ENCODE peak calls at places on chromosome 17, in four cellular contexts. R is GM12865, W is endothelial cell, V is AG04450. T is an unnamed sample.

GRCh38 chr17:68057531-68057952 is 22.0 kb downstream of the KPNA2 start:
- DNase-seq in R (peak; percentile 43), W (peak; percentile 29), V (no peak), T (no peak)

GRCh38 chr17:36209575-36209974 is 1.3 kb upstream of the CCL4L2 start:
- DNase-seq in R (no peak), W (no peak), V (no peak), T (no peak)

GRCh38 chr17:57373756-57374155 is 117.4 kb downstream of the MSI2 start:
- DNase-seq in R (no peak), W (no peak), V (no peak), T (no peak)

GRCh38 chr17:67157732-67158639 is 87.0 kb downstream of the HELZ start:
- DNase-seq in R (peak; percentile 41), W (no peak), V (no peak), T (peak; percentile 12)

GRCh38 chr17:72345083-72345482 is 224.3 kb downstream of the SOX9 start:
- DNase-seq in R (no peak), W (no peak), V (no peak), T (no peak)

GRCh38 chr17:40857535-40857934 is 9.5 kb downstream of the KRT12 start:
- DNase-seq in R (no peak), W (no peak), V (no peak), T (no peak)

GRCh38 chr17:79844869-79845600 is 5.8 kb upstream of the CBX4 start:
- DNase-seq in R (peak; percentile 41), W (peak; percentile 66), V (no peak), T (peak; percentile 88)

GRCh38 chr17:41544935-41545334 is 16.8 kb upstream of the KRT19 start:
- DNase-seq in R (no peak), W (no peak), V (no peak), T (no peak)

GRCh38 chr17:55286681-55287589 is 22.2 kb downstream of the HLF start:
- DNase-seq in R (no peak), W (no peak), V (no peak), T (no peak)

GRCh38 chr17:7413346-7413985 is 5.8 kb downstream of the NLGN2 start:
- DNase-seq in R (no peak), W (no peak), V (no peak), T (no peak)

GRCh38 chr17:36884495-36885160 is 52.6 kb upstream of the LHX1 start:
- DNase-seq in R (no peak), W (no peak), V (no peak), T (no peak)

GRCh38 chr17:81365601-81366585 is 29.4 kb upstream of the BAHCC1 start:
- DNase-seq in R (peak; percentile 40), W (no peak), V (no peak), T (peak; percentile 62)

GRCh38 chr17:73288534-73289302 is 23.1 kb downstream of the CDC42EP4 start:
- DNase-seq in R (no peak), W (no peak), V (no peak), T (no peak)

GRCh38 chr17:39926588-39927100 is 757 bp downstream of the ORMDL3 start:
- DNase-seq in R (peak; percentile 80), W (peak; percentile 25), V (no peak), T (peak; percentile 58)

GRCh38 chr17:12667299-12667958 is 1.7 kb downstream of the MYOCD start:
- DNase-seq in R (peak; percentile 54), W (peak; percentile 8), V (peak; percentile 70), T (peak; percentile 53)

GRCh38 chr17:55661963-55662834 is 60.5 kb downstream of the TMEM100 start:
- DNase-seq in R (no peak), W (no peak), V (no peak), T (no peak)

GRCh38 chr17:55530064-55530463 is 18.8 kb upstream of the SMIM36 start:
- DNase-seq in R (no peak), W (no peak), V (no peak), T (no peak)

GRCh38 chr17:75602644-75603043 is 15.0 kb downstream of the MYO15B start:
- DNase-seq in R (no peak), W (no peak), V (no peak), T (no peak)

GRCh38 chr17:40680998-40681397 is 16.0 kb upstream of the KRT222 start:
- DNase-seq in R (no peak), W (no peak), V (no peak), T (no peak)

GRCh38 chr17:3826191-3826590 is 19.9 kb downstream of the NCBP3 start:
- DNase-seq in R (no peak), W (no peak), V (no peak), T (no peak)

GRCh38 chr17:66190738-66191606 is 961 bp downstream of the CEP112 start:
- DNase-seq in R (no peak), W (no peak), V (no peak), T (no peak)

GRCh38 chr17:76883744-76884525 is 15.7 kb downstream of the MGAT5B start:
- DNase-seq in R (no peak), W (no peak), V (no peak), T (no peak)

GRCh38 chr17:44223574-44224046 is 4.1 kb upstream of the UBTF start:
- DNase-seq in R (no peak), W (no peak), V (no peak), T (no peak)

GRCh38 chr17:31283841-31284240 is 13.2 kb downstream of the OMG start:
- DNase-seq in R (no peak), W (no peak), V (no peak), T (no peak)

GRCh38 chr17:45038771-45039634 is 12.4 kb downstream of the DCAKD start:
- DNase-seq in R (no peak), W (no peak), V (no peak), T (no peak)

GRCh38 chr17:66677201-66677981 is 157.5 kb upstream of the CACNG5 start:
- DNase-seq in R (no peak), W (no peak), V (peak; percentile 70), T (no peak)

GRCh38 chr17:31537558-31537957 is 146.1 kb downstream of the RAB11FIP4 start:
- DNase-seq in R (peak; percentile 21), W (no peak), V (no peak), T (no peak)

GRCh38 chr17:20092973-20093626 is 83.9 kb downstream of the SPECC1 start:
- DNase-seq in R (no peak), W (no peak), V (no peak), T (no peak)

GRCh38 chr17:20094777-20095176 is 85.6 kb downstream of the SPECC1 start:
- DNase-seq in R (no peak), W (no peak), V (no peak), T (no peak)

GRCh38 chr17:20097362-20097761 is 88.2 kb downstream of the SPECC1 start:
- DNase-seq in R (no peak), W (no peak), V (no peak), T (no peak)

GRCh38 chr17:20096430-20096829 is 87.3 kb downstream of the SPECC1 start:
- DNase-seq in R (no peak), W (no peak), V (no peak), T (no peak)

DNA sequence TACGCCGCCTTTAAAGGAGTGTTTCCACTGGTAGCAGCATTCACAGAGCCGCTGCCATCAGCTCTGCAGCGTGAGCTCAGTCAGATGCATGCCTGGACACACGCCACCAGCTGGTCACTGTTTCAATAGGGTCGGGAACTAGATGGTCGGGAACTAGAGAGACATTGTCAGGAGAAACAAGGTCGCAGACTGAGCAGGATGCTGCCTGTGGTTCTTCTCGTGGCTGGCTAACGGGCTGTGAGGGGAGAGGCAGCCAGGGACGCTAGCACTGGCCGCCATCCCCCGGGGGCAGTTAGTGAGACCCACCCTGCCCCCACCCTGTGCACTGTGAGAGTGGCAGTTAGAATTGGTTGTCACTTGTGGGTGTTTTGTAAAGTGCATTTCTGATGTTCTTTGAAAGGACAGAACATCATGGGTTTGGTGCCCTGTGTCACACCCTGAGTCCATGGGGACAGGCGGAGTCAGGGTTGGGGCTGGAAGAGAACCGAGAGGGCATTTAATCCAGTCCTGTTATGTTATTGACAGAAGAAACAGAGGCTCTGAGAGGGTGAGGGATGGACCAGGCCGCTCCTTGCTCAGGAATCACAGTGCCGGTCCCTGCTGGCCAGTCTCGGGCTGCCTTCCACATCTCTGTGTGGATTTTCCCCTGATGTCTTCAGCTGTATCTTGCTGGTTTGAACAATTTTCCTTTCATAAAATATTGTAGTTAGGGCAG is 86.4 kb downstream of the SPECC1 start:
- DNase-seq in R (no peak), W (peak; percentile 60), V (no peak), T (no peak)
- TF ChIP-seq CTCF in R (no peak), W (no peak), V (peak; percentile 33), T (no peak)

GRCh38 chr17:51850206-51850605 is 308.3 kb downstream of the CA10 start:
- DNase-seq in R (peak; percentile 1), W (no peak), V (no peak), T (no peak)
- TF ChIP-seq CTCF in R (no peak), W (no peak), V (no peak), T (no peak)

GRCh38 chr17:61579961-61580360 is 11.1 kb downstream of the NACA2 start:
- DNase-seq in R (no peak), W (no peak), V (no peak), T (no peak)
- TF ChIP-seq CTCF in R (no peak), W (no peak), V (no peak), T (no peak)

DNA sequence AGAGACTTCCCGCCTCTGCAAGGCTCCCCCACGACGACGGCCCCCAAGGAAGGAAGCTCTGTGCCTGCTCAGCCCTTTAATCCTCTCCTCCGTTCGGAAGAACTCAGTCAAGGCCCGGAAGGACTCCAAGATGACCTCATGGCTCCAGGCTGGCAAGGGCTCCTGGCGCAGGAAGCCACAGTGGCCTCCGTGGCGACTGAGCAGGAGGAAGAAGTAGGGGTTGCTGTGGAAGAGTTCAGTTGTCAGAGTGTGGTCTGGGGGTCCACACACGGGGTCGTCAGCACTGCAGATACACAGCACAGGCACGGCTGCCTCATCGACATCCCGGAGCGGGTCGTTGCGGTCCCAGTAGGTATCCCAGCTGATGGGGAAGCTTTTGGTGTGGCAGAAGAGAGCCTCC is 4.2 kb downstream of the ABHD15 start:
- DNase-seq in R (no peak), W (no peak), V (no peak), T (no peak)
- TF ChIP-seq CTCF in R (no peak), W (no peak), V (no peak), T (no peak)

GRCh38 chr17:38761612-38762011 is 9.1 kb downstream of the PSMB3 start:
- DNase-seq in R (peak; percentile 55), W (peak; percentile 63), V (no peak), T (no peak)
- TF ChIP-seq CTCF in R (peak; percentile 25), W (peak; percentile 38), V (peak; percentile 41), T (peak; percentile 44)

GRCh38 chr17:11628831-11629230 is 30.6 kb downstream of the DNAH9 start:
- DNase-seq in R (no peak), W (no peak), V (no peak), T (no peak)

GRCh38 chr17:11624968-11625367 is 26.7 kb downstream of the DNAH9 start:
- DNase-seq in R (no peak), W (no peak), V (no peak), T (no peak)

GRCh38 chr17:11627301-11627700 is 29.0 kb downstream of the DNAH9 start:
- DNase-seq in R (no peak), W (no peak), V (no peak), T (no peak)

GRCh38 chr17:11625878-11626277 is 27.6 kb downstream of the DNAH9 start:
- DNase-seq in R (no peak), W (no peak), V (no peak), T (no peak)

GRCh38 chr17:11628374-11628773 is 30.1 kb downstream of the DNAH9 start:
- DNase-seq in R (no peak), W (no peak), V (no peak), T (no peak)
- TF ChIP-seq CTCF in R (no peak), W (no peak), V (no peak), T (no peak)

GRCh38 chr17:4833178-4833940 is at the start of gene MINK1:
- DNase-seq in R (peak; percentile 97), W (peak; percentile 89), V (peak; percentile 83), T (peak; percentile 100)
- TF ChIP-seq CTCF in R (no peak), W (no peak), V (no peak), T (no peak)

T was measured in GM13977.